ENCODE peak calls at places on chromosome 4, in nine cellular contexts. N is endodermal cell; F is NCI-H1105; D is astrocyte of the spinal cord; W is T-helper 1 cell; L is NCI-H2029 treated with DMSO at 0.1 percent for 48 hours; O is activated CD4-positive, alpha-beta T cell treated with anti-CD3 and anti-CD28 coated beads for 4 hours; M is PC-3; E is NCI-H1092. S is an unnamed sample.
A peak's percentile ranks its signal among the peaks of the same experiment; 100 is the strongest.

GRCh38 chr4:106773106-106773905 is 262.8 kb downstream of the DKK2 start:
- DNase-seq in N (no peak), W (no peak), O (no peak), M (no peak), L (no peak), D (peak; percentile 63), F (no peak), E (no peak), S (no peak)

GRCh38 chr4:4994312-4995097 is 24.8 kb downstream of the CYTL1 start:
- DNase-seq in O (no peak), F (no peak), E (no peak), N (no peak), M (no peak), L (no peak), W (no peak), D (no peak), S (no peak)

GRCh38 chr4:40525811-40526598 is 103.7 kb downstream of the RBM47 start:
- DNase-seq in L (no peak), E (no peak), M (peak; percentile 72), W (no peak), O (no peak), F (no peak), N (peak; percentile 72), D (peak; percentile 82), S (no peak)

GRCh38 chr4:4524364-4524763 is 17.5 kb downstream of the STX18 start:
- DNase-seq in E (no peak), L (no peak), M (no peak), N (peak; percentile 78), O (peak; percentile 8), F (no peak), D (no peak), W (peak; percentile 26), S (no peak)

GRCh38 chr4:57089549-57089948 is 20.6 kb downstream of the IGFBP7 start:
- DNase-seq in N (no peak), D (no peak), E (no peak), W (no peak), M (no peak), F (no peak), L (no peak), O (no peak), S (no peak)

GRCh38 chr4:10607206-10607605 is 77.4 kb downstream of the CLNK start:
- DNase-seq in O (no peak), M (no peak), L (no peak), F (no peak), W (no peak), D (no peak), E (no peak), N (no peak), S (no peak)

GRCh38 chr4:80183196-80184052 is 13.9 kb upstream of the PRDM8 start:
- DNase-seq in E (no peak), D (no peak), N (no peak), M (no peak), L (no peak), F (no peak), O (peak; percentile 46), W (no peak), S (peak; percentile 80)

GRCh38 chr4:6773106-6773505 is 9.4 kb upstream of the KIAA0232 start:
- DNase-seq in E (no peak), W (no peak), F (no peak), D (peak; percentile 42), L (no peak), N (no peak), O (no peak), M (peak; percentile 51), S (no peak)

GRCh38 chr4:2837904-2838496 is 5.6 kb upstream of the ADD1 start:
- DNase-seq in M (no peak), L (no peak), F (no peak), O (peak; percentile 61), W (peak; percentile 70), N (peak; percentile 42), D (no peak), E (no peak), S (peak; percentile 78)

GRCh38 chr4:57113870-57114269 is 3.7 kb upstream of the IGFBP7 start:
- DNase-seq in M (no peak), F (no peak), O (no peak), L (no peak), E (no peak), N (no peak), D (no peak), W (no peak), S (no peak)

GRCh38 chr4:77994194-77994721 is 62.9 kb upstream of the FRAS1 start:
- DNase-seq in E (no peak), M (peak; percentile 67), N (peak; percentile 88), O (no peak), D (peak; percentile 78), F (no peak), W (no peak), L (no peak), S (no peak)

GRCh38 chr4:36321176-36321575 is 39.8 kb downstream of the DTHD1 start:
- DNase-seq in W (no peak), M (no peak), E (no peak), D (no peak), O (no peak), F (no peak), L (no peak), N (no peak), S (no peak)

GRCh38 chr4:18664051-18664450 is 642.5 kb upstream of the LCORL start:
- DNase-seq in M (no peak), D (no peak), E (no peak), O (no peak), F (no peak), W (no peak), N (no peak), L (no peak), S (no peak)

GRCh38 chr4:11421116-11421515 is 7.6 kb downstream of the HS3ST1 start:
- DNase-seq in L (no peak), M (peak; percentile 60), E (no peak), W (no peak), F (no peak), D (peak; percentile 12), N (no peak), O (no peak), S (no peak)

GRCh38 chr4:155506761-155507160 is 130.0 kb upstream of the MAP9 start:
- DNase-seq in W (no peak), F (no peak), L (no peak), N (no peak), M (no peak), E (no peak), O (no peak), D (no peak), S (no peak)

GRCh38 chr4:80213117-80213815 is 16.0 kb downstream of the PRDM8 start:
- DNase-seq in N (no peak), O (no peak), W (no peak), E (no peak), D (peak; percentile 49), L (no peak), M (no peak), F (no peak), S (no peak)